ENCODE peak calls at places on chromosomes 4 and X, in eight cellular contexts. B is KG1; D is colonic mucosa; A is right cardiac atrium; Y is fibroblast of pulmonary artery; N is GM19239; M is AG09319; L is stimulated activated CD4-positive, alpha-beta T cell treated with anti-CD3 and anti-CD28 coated beads, Interleukin-4, amount 100 ng/mL, for 24 hours. K is an unnamed sample.

GRCh38 chr4:184750926-184751584 is 17.2 kb upstream of the CENPU start:
- DNase-seq in D (no peak), L (no peak), M (no peak), B (no peak), N (no peak), A (no peak), Y (peak), K (no peak)

GRCh38 chr4:28879178-28879577 is 1841.0 kb upstream of the PCDH7 start:
- DNase-seq in D (no peak), B (no peak), N (no peak), A (no peak), M (no peak), Y (peak), L (no peak), K (no peak)

GRCh38 chr4:127549521-127549920 is 83.2 kb upstream of the INTU start:
- DNase-seq in Y (no peak), D (no peak), B (no peak), L (no peak), A (no peak), M (no peak), N (no peak), K (no peak)

GRCh38 chrX:39445336-39445735 is 644.1 kb downstream of the MID1IP1 start:
- DNase-seq in A (no peak), L (peak), B (peak), N (no peak), D (peak), Y (peak), M (no peak), K (no peak)

GRCh38 chrX:101191217-101191750 is 28.3 kb upstream of the DRP2 start:
- DNase-seq in D (no peak), L (no peak), B (no peak), A (peak), N (no peak), Y (peak), M (no peak), K (no peak)

GRCh38 chr4:46931981-46932380 is 22.9 kb upstream of the COX7B2 start:
- DNase-seq in M (no peak), B (no peak), D (peak), A (peak), Y (peak), N (peak), L (peak), K (no peak)

GRCh38 chrX:22121161-22121560 is 89.0 kb downstream of the PHEX start:
- DNase-seq in L (no peak), B (no peak), M (no peak), A (no peak), N (no peak), D (no peak), Y (no peak), K (no peak)

GRCh38 chr4:142473218-142473959 is 372.7 kb downstream of the INPP4B start:
- DNase-seq in N (no peak), D (no peak), L (no peak), A (peak), M (no peak), B (no peak), Y (no peak), K (no peak)

GRCh38 chr4:16205298-16206164 is 20.7 kb downstream of the TAPT1 start:
- DNase-seq in A (no peak), B (no peak), N (peak), Y (no peak), M (no peak), D (no peak), L (no peak), K (no peak)

GRCh38 chr4:153909672-153910071 is 120.8 kb upstream of the SFRP2 start:
- DNase-seq in B (no peak), M (no peak), D (no peak), N (no peak), Y (no peak), L (no peak), A (no peak), K (no peak)

GRCh38 chr4:82431026-82431745 is 796 bp downstream of the ENOPH1 start:
- DNase-seq in L (peak), D (peak), A (peak), N (no peak), Y (peak), M (no peak), B (no peak), K (no peak)

GRCh38 chr4:37687175-37687525 is 974 bp upstream of the RELL1 start:
- DNase-seq in B (no peak), N (no peak), L (no peak), M (no peak), A (no peak), D (no peak), Y (no peak), K (no peak)

GRCh38 chrX:54024350-54024749 is 19.9 kb downstream of the PHF8 start:
- DNase-seq in B (no peak), D (no peak), L (no peak), N (no peak), M (no peak), A (no peak), Y (no peak), K (no peak)

GRCh38 chr4:144748814-144749555 is 103.0 kb downstream of the HHIP start:
- DNase-seq in Y (peak), A (no peak), L (no peak), M (no peak), D (no peak), B (no peak), N (no peak), K (no peak)

GRCh38 chr4:20652226-20652836 is 47.9 kb upstream of the PACRGL start:
- DNase-seq in A (no peak), Y (no peak), M (no peak), N (no peak), D (no peak), B (no peak), L (no peak), K (no peak)

GRCh38 chrX:103932133-103932532 is 30.3 kb upstream of the TMSB15B start:
- DNase-seq in B (no peak), M (no peak), L (peak), Y (no peak), D (no peak), A (no peak), N (no peak), K (no peak)

GRCh38 chr4:24210332-24210902 is 320.6 kb upstream of the PPARGC1A start:
- DNase-seq in B (no peak), M (peak), A (peak), N (no peak), Y (peak), D (no peak), L (no peak), K (peak)